ENCODE peak calls at places on chromosome 7, in four cellular contexts. B, E, P and X are unnamed samples.

GRCh38 chr7:432256-432655 is 87.4 kb downstream of the PDGFA start:
- DNase-seq in B (no peak), E (no peak), P (no peak), X (no peak)

GRCh38 chr7:82595176-82595575 is 151.6 kb upstream of the CACNA2D1 start:
- DNase-seq in B (no peak), E (no peak), P (no peak), X (no peak)

GRCh38 chr7:115635876-115636275 is 394.7 kb downstream of the TFEC start:
- DNase-seq in B (no peak), E (no peak), P (no peak), X (no peak)

GRCh38 chr7:50069613-50070012 is 23.4 kb downstream of the ZPBP start:
- DNase-seq in B (peak; percentile 12), E (peak; percentile 21), P (no peak), X (no peak)

GRCh38 chr7:1460757-1461639 is 1.7 kb upstream of the MICALL2 start:
- DNase-seq in B (peak; percentile 73), E (no peak), P (peak; percentile 70), X (no peak)

GRCh38 chr7:141079223-141079622 is 5.4 kb downstream of the TMEM178B start:
- DNase-seq in B (no peak), E (no peak), P (no peak), X (no peak)

GRCh38 chr7:34015656-34016055 is 110.3 kb downstream of the BMPER start:
- DNase-seq in B (no peak), E (no peak), P (no peak), X (no peak)

GRCh38 chr7:671415-672042 is 55.0 kb upstream of the DNAAF5 start:
- DNase-seq in B (no peak), E (no peak), P (no peak), X (no peak)

GRCh38 chr7:5478568-5479045 is 55.0 kb upstream of the TNRC18 start:
- DNase-seq in B (no peak), E (no peak), P (no peak), X (no peak)

GRCh38 chr7:161786-162185 is 30.6 kb upstream of the FAM20C start:
- DNase-seq in B (no peak), E (no peak), P (no peak), X (no peak)

GRCh38 chr7:50869108-50869716 is 86.5 kb upstream of the GRB10 start:
- DNase-seq in B (peak; percentile 8), E (no peak), P (no peak), X (no peak)

GRCh38 chr7:80661729-80662128 is 23.3 kb downstream of the CD36 start:
- DNase-seq in B (no peak), E (no peak), P (no peak), X (peak; percentile 6)

GRCh38 chr7:42972703-42973500 is 40.7 kb downstream of the MRPL32 start:
- DNase-seq in B (peak; percentile 20), E (no peak), P (peak; percentile 55), X (no peak)

GRCh38 chr7:30159153-30159552 is 24.4 kb downstream of the MTURN start:
- DNase-seq in B (no peak), E (no peak), P (no peak), X (no peak)

GRCh38 chr7:98568891-98569290 is 48.2 kb upstream of the NPTX2 start:
- DNase-seq in B (no peak), E (no peak), P (no peak), X (no peak)

GRCh38 chr7:1301812-1302310 is 69.2 kb downstream of the UNCX start:
- DNase-seq in B (no peak), E (no peak), P (no peak), X (no peak)

DNA sequence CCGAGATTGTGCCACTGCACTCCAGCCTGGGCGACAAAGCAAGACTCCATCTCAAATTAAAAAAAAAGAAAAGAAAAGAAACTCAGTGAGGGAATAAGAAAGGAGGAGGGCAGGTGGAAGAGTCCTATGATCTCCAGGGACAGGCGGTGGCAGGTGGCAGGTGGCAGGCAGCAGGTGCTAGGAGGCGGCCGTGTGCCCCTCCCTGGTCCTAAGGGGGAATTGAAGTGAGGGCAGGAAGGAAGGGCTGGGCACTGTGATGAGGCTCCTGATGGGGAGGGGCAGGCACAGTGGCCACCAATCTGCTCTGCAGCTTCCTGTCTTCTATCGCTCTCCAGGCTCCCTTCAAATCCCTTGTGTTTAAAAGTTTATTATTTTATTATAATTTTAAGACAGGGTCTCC is 41.2 kb upstream of the UBE3C start:
- DNase-seq in B (no peak), E (no peak), P (no peak), X (no peak)
- TF ChIP-seq TARDBP in B (no peak), E (no peak), P (no peak), X (no peak)

GRCh38 chr7:47446871-47447466 is 134.9 kb downstream of the TNS3 start:
- DNase-seq in B (peak; percentile 48), E (no peak), P (no peak), X (no peak)
- TF ChIP-seq TARDBP in B (no peak), E (no peak), P (no peak), X (no peak)

GRCh38 chr7:154767194-154767593 is 235.7 kb downstream of the PAXIP1 start:
- DNase-seq in B (no peak), E (no peak), P (no peak), X (no peak)
- TF ChIP-seq TARDBP in B (no peak), E (no peak), P (no peak), X (no peak)

GRCh38 chr7:27808626-27809025 is 68.7 kb downstream of the TAX1BP1 start:
- DNase-seq in B (no peak), E (no peak), P (no peak), X (no peak)
- TF ChIP-seq TARDBP in B (no peak), E (no peak), P (no peak), X (no peak)

GRCh38 chr7:26723140-26723539 is 141.2 kb downstream of the SKAP2 start:
- DNase-seq in B (no peak), E (no peak), P (no peak), X (no peak)
- TF ChIP-seq TARDBP in B (no peak), E (no peak), P (no peak), X (no peak)

GRCh38 chr7:92135490-92135889 is 1.2 kb upstream of the CYP51A1 start:
- DNase-seq in B (peak; percentile 9), E (no peak), P (no peak), X (no peak)
- TF ChIP-seq TARDBP in B (no peak), E (no peak), P (no peak), X (no peak)

DNA sequence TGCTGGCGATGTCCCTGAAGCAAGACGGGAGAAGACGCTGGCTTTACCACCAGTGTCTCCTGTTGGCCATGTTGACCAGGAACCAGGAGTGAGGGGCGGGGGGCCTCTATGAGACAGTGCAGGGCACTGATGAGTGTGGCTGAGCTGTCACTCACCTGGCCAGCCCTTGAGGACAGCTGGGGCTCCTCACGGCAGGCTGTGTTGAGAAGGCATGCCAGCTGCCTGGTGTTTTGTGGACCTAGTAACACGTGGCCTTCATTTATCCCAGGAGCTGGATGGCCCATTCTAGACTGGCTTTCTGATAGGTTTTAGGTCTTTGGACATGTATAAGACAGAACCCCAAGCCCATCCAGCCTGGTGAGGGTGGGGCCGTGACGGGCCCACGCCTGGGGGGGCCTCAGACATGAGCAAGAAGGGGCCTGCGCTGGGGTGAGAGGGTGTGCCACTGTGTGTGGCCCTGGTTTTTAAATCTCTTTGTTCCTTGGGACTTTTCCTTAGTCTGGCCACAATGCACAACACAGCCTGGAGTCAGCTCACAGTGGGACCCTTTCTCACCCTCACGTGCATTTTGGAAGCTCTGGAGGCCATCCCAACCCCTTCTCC is 10.5 kb downstream of the RHBDD2 start:
- DNase-seq in B (no peak), E (no peak), P (no peak), X (no peak)
- TF ChIP-seq TARDBP in B (no peak), E (no peak), P (no peak), X (no peak)